ENCODE peak calls at places on chromosomes 2 and 18, in seven cellular contexts. One of them, this sample, is unnamed.

GRCh38 chr2:28448738-28449100 is 47.1 kb upstream of the PLB1 start:
- DNase-seq in Panc1: no peak
- DNase-seq in stomach: no peak
- DNase-seq in GM12878: no peak
- DNase-seq in HCT116: no peak
- DNase-seq in breast epithelium: no peak
- DNase-seq in SK-N-SH: no peak
- DNase-seq in this sample: no peak

GRCh38 chr2:10535703-10536102 is 87.6 kb upstream of the ODC1 start:
- DNase-seq in GM12878: no peak
- DNase-seq in breast epithelium: no peak
- DNase-seq in stomach: no peak
- DNase-seq in Panc1: no peak
- DNase-seq in HCT116: no peak
- DNase-seq in SK-N-SH: no peak
- DNase-seq in this sample: no peak

GRCh38 chr2:134558208-134558890 is 160.5 kb downstream of the TMEM163 start:
- DNase-seq in breast epithelium: no peak
- DNase-seq in Panc1: no peak
- DNase-seq in GM12878: no peak
- DNase-seq in SK-N-SH: no peak
- DNase-seq in HCT116: no peak
- DNase-seq in stomach: no peak
- DNase-seq in this sample: no peak

GRCh38 chr2:160555420-160555819 is 61.8 kb upstream of the RBMS1 start:
- DNase-seq in SK-N-SH: no peak
- DNase-seq in breast epithelium: no peak
- DNase-seq in GM12878: no peak
- DNase-seq in HCT116: no peak
- DNase-seq in stomach: no peak
- DNase-seq in Panc1: no peak
- DNase-seq in this sample: no peak

GRCh38 chr2:126963390-126963789 is 64.7 kb downstream of the TEX51 start:
- DNase-seq in Panc1: no peak
- DNase-seq in SK-N-SH: no peak
- DNase-seq in stomach: no peak
- DNase-seq in HCT116: no peak
- DNase-seq in breast epithelium: no peak
- DNase-seq in GM12878: no peak
- DNase-seq in this sample: no peak

GRCh38 chr2:12617853-12618252 is 98.9 kb upstream of the TRIB2 start:
- DNase-seq in HCT116: no peak
- DNase-seq in SK-N-SH: no peak
- DNase-seq in Panc1: no peak
- DNase-seq in GM12878: no peak
- DNase-seq in stomach: peak
- DNase-seq in breast epithelium: no peak
- DNase-seq in this sample: no peak

GRCh38 chr2:210655229-210655628 is 98.8 kb downstream of the CPS1 start:
- DNase-seq in HCT116: no peak
- DNase-seq in GM12878: no peak
- DNase-seq in SK-N-SH: no peak
- DNase-seq in stomach: no peak
- DNase-seq in breast epithelium: no peak
- DNase-seq in Panc1: no peak
- DNase-seq in this sample: no peak

GRCh38 chr2:113078350-113078839 is 10.6 kb downstream of the IL1F10 start:
- DNase-seq in GM12878: no peak
- DNase-seq in breast epithelium: no peak
- DNase-seq in SK-N-SH: no peak
- DNase-seq in stomach: peak
- DNase-seq in Panc1: peak
- DNase-seq in HCT116: peak
- DNase-seq in this sample: no peak

GRCh38 chr18:3035635-3036034 is 22.7 kb upstream of the LPIN2 start:
- DNase-seq in GM12878: no peak
- DNase-seq in SK-N-SH: no peak
- DNase-seq in Panc1: no peak
- DNase-seq in stomach: no peak
- DNase-seq in breast epithelium: no peak
- DNase-seq in HCT116: no peak
- DNase-seq in this sample: no peak

GRCh38 chr2:218886461-218886947 is 5.9 kb downstream of the WNT10A start:
- DNase-seq in Panc1: no peak
- DNase-seq in SK-N-SH: peak
- DNase-seq in stomach: no peak
- DNase-seq in breast epithelium: no peak
- DNase-seq in GM12878: no peak
- DNase-seq in HCT116: no peak
- DNase-seq in this sample: no peak

GRCh38 chr2:136113767-136114070 is 4.2 kb downstream of the CXCR4 start:
- DNase-seq in Panc1: no peak
- DNase-seq in stomach: no peak
- DNase-seq in SK-N-SH: peak
- DNase-seq in breast epithelium: no peak
- DNase-seq in HCT116: no peak
- DNase-seq in GM12878: no peak
- DNase-seq in this sample: peak

GRCh38 chr2:67565761-67566160 is 168.6 kb downstream of the ETAA1 start:
- DNase-seq in SK-N-SH: no peak
- DNase-seq in HCT116: no peak
- DNase-seq in Panc1: no peak
- DNase-seq in GM12878: no peak
- DNase-seq in breast epithelium: no peak
- DNase-seq in stomach: peak
- DNase-seq in this sample: no peak

GRCh38 chr2:158120664-158121063 is 19.0 kb downstream of the UPP2 start:
- DNase-seq in HCT116: no peak
- DNase-seq in stomach: no peak
- DNase-seq in Panc1: no peak
- DNase-seq in SK-N-SH: no peak
- DNase-seq in breast epithelium: no peak
- DNase-seq in GM12878: no peak
- DNase-seq in this sample: no peak

GRCh38 chr2:1047485-1047884 is 96.8 kb downstream of the SNTG2 start:
- DNase-seq in breast epithelium: no peak
- DNase-seq in GM12878: no peak
- DNase-seq in SK-N-SH: no peak
- DNase-seq in Panc1: no peak
- DNase-seq in stomach: no peak
- DNase-seq in HCT116: no peak
- DNase-seq in this sample: no peak

GRCh38 chr18:47215554-47216138 is 35.8 kb downstream of the SKOR2 start:
- DNase-seq in breast epithelium: no peak
- DNase-seq in Panc1: no peak
- DNase-seq in HCT116: peak
- DNase-seq in GM12878: peak
- DNase-seq in SK-N-SH: peak
- DNase-seq in stomach: no peak
- DNase-seq in this sample: peak

GRCh38 chr18:58657494-58657893 is 13.8 kb upstream of the MALT1 start:
- DNase-seq in HCT116: no peak
- DNase-seq in Panc1: no peak
- DNase-seq in SK-N-SH: no peak
- DNase-seq in GM12878: no peak
- DNase-seq in stomach: no peak
- DNase-seq in breast epithelium: no peak
- DNase-seq in this sample: no peak

GRCh38 chr2:196191541-196191940 is 20.2 kb upstream of the STK17B start:
- DNase-seq in SK-N-SH: no peak
- DNase-seq in breast epithelium: no peak
- DNase-seq in GM12878: no peak
- DNase-seq in HCT116: no peak
- DNase-seq in Panc1: no peak
- DNase-seq in stomach: no peak
- DNase-seq in this sample: no peak

GRCh38 chr2:43467889-43468288 is 127.9 kb downstream of the THADA start:
- DNase-seq in GM12878: no peak
- DNase-seq in stomach: no peak
- DNase-seq in SK-N-SH: no peak
- DNase-seq in breast epithelium: no peak
- DNase-seq in Panc1: no peak
- DNase-seq in HCT116: no peak
- DNase-seq in this sample: no peak

GRCh38 chr2:207772081-207772843 is 2.6 kb upstream of the FZD5 start:
- DNase-seq in breast epithelium: no peak
- DNase-seq in SK-N-SH: no peak
- DNase-seq in HCT116: no peak
- DNase-seq in Panc1: no peak
- DNase-seq in stomach: no peak
- DNase-seq in GM12878: no peak
- DNase-seq in this sample: no peak

DNA sequence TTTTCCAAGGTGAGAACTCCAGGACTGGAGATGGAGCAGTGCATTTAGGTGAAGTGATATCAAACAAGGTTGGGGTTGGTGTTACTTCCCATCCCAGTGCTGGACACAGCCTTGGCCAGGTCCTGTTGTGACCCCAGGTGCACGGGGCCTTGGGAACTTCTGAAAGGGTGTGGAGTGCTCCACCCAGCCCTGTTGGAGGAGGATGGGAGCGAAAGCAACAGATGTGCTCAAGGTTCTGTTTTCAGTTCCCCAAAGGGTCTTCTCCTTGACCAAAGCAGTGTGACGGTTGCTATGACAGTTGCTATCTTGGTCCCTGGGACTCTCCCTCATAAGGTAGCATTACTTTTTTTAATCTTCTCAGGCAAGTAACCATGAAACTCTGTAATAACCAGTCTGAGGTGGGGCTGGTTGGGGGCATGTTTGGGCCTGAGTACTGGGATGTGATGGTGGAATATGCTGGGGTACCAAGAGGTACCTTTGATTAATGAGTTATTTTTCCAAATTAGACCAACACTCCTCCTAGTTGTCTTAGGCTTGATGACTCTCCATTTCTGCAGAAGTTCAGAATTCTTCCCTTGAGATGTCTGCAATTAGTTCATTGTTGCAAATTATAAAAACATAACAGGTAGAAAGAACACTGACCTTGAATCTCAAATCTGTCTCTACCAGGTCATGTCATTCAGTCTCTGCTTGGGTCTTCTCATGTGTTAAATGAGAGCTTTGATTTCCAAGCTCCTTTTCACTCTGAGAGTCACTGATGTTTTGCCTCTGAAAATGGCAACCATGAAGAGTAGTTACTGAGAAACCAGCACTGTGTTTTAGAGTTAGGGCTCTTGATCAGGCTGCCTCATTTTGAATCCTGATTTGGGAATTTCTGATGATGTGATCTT is 154.5 kb downstream of the RPIA start:
- DNase-seq in HCT116: no peak
- DNase-seq in stomach: no peak
- DNase-seq in breast epithelium: no peak
- DNase-seq in Panc1: no peak
- DNase-seq in GM12878: no peak
- DNase-seq in SK-N-SH: no peak
- DNase-seq in this sample: no peak
- TF ChIP-seq POLR2AphosphoS5 in HCT116: no peak
- TF ChIP-seq POLR2AphosphoS5 in stomach: no peak
- TF ChIP-seq POLR2AphosphoS5 in breast epithelium: no peak
- TF ChIP-seq POLR2AphosphoS5 in Panc1: no peak
- TF ChIP-seq POLR2AphosphoS5 in GM12878: no peak
- TF ChIP-seq POLR2AphosphoS5 in SK-N-SH: no peak
- TF ChIP-seq POLR2AphosphoS5 in this sample: no peak

GRCh38 chr2:46050489-46050888 is 246.7 kb upstream of the EPAS1 start:
- DNase-seq in SK-N-SH: no peak
- DNase-seq in HCT116: no peak
- DNase-seq in stomach: no peak
- DNase-seq in breast epithelium: no peak
- DNase-seq in GM12878: no peak
- DNase-seq in Panc1: no peak
- DNase-seq in this sample: no peak
- TF ChIP-seq CTCF in SK-N-SH: peak
- TF ChIP-seq CTCF in HCT116: no peak
- TF ChIP-seq CTCF in stomach: peak
- TF ChIP-seq CTCF in breast epithelium: no peak
- TF ChIP-seq CTCF in GM12878: peak
- TF ChIP-seq CTCF in Panc1: peak
- TF ChIP-seq CTCF in this sample: no peak

GRCh38 chr2:240812301-240812680 is 7.7 kb downstream of the KIF1A start:
- DNase-seq in breast epithelium: no peak
- DNase-seq in GM12878: no peak
- DNase-seq in stomach: peak
- DNase-seq in HCT116: no peak
- DNase-seq in Panc1: no peak
- DNase-seq in SK-N-SH: no peak
- DNase-seq in this sample: no peak

GRCh38 chr2:240811346-240812300 is 8.4 kb downstream of the KIF1A start:
- DNase-seq in breast epithelium: no peak
- DNase-seq in SK-N-SH: no peak
- DNase-seq in GM12878: no peak
- DNase-seq in Panc1: no peak
- DNase-seq in stomach: peak
- DNase-seq in HCT116: no peak
- DNase-seq in this sample: no peak

GRCh38 chr2:240814280-240814679 is 5.7 kb downstream of the KIF1A start:
- DNase-seq in HCT116: no peak
- DNase-seq in breast epithelium: no peak
- DNase-seq in stomach: no peak
- DNase-seq in Panc1: no peak
- DNase-seq in SK-N-SH: no peak
- DNase-seq in GM12878: no peak
- DNase-seq in this sample: no peak

GRCh38 chr2:240812721-240813120 is 7.3 kb downstream of the KIF1A start:
- DNase-seq in SK-N-SH: no peak
- DNase-seq in GM12878: no peak
- DNase-seq in breast epithelium: no peak
- DNase-seq in stomach: peak
- DNase-seq in Panc1: no peak
- DNase-seq in HCT116: no peak
- DNase-seq in this sample: no peak

GRCh38 chr2:240813231-240813921 is 6.6 kb downstream of the KIF1A start:
- DNase-seq in SK-N-SH: no peak
- DNase-seq in GM12878: no peak
- DNase-seq in breast epithelium: no peak
- DNase-seq in Panc1: no peak
- DNase-seq in stomach: no peak
- DNase-seq in HCT116: no peak
- DNase-seq in this sample: no peak
- TF ChIP-seq POLR2AphosphoS5 in SK-N-SH: no peak
- TF ChIP-seq POLR2AphosphoS5 in GM12878: no peak
- TF ChIP-seq POLR2AphosphoS5 in breast epithelium: no peak
- TF ChIP-seq POLR2AphosphoS5 in Panc1: no peak
- TF ChIP-seq POLR2AphosphoS5 in stomach: no peak
- TF ChIP-seq POLR2AphosphoS5 in HCT116: no peak
- TF ChIP-seq POLR2AphosphoS5 in this sample: no peak

DNA sequence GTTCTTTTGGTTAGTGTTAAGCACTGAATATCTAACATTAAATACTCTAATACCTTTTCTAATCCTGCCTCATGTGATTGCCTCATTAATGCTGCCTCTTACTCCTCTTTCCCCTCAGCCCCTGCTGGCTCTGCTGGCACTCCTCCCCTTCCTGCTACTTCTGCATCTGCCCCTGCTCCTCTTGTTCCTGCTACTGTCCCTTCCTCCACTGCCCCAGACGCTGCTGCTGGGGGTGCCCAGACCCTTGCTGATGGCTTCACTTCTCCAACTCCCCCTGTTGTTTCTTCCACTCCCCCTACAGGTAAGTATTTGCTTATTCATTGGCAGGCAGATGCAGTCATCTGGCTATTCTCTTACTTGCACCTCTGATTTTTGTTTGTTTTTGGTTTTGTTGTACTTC is 68.5 kb downstream of the ABI2 start:
- DNase-seq in breast epithelium: no peak
- DNase-seq in HCT116: no peak
- DNase-seq in Panc1: no peak
- DNase-seq in stomach: no peak
- DNase-seq in SK-N-SH: peak
- DNase-seq in GM12878: no peak
- DNase-seq in this sample: no peak
- TF ChIP-seq CTCF in breast epithelium: no peak
- TF ChIP-seq CTCF in HCT116: no peak
- TF ChIP-seq CTCF in Panc1: peak
- TF ChIP-seq CTCF in stomach: no peak
- TF ChIP-seq CTCF in SK-N-SH: peak
- TF ChIP-seq CTCF in GM12878: no peak
- TF ChIP-seq CTCF in this sample: no peak

This sample was measured in HL-60.